ENCODE peak calls at places on chromosomes 3 and 15, in nine cellular contexts. Z is astrocyte, C is left ventricle myocardium inferior, H is B cell, X is cardiac muscle cell, J is esophagus muscularis mucosa, I is endothelial cell, E is A549, B is mesothelial cell of epicardium. P is an unnamed sample.

GRCh38 chr3:45472795-45473194 is 84.4 kb downstream of the LARS2 start:
- DNase-seq in Z (no peak), C (no peak), H (no peak), X (no peak), J (no peak), I (no peak), E (no peak), B (no peak), P (no peak)

GRCh38 chr3:182284793-182285192 is 508.5 kb upstream of the ATP11B start:
- DNase-seq in Z (no peak), C (no peak), H (no peak), X (no peak), J (no peak), I (no peak), E (no peak), B (no peak), P (no peak)

GRCh38 chr3:185865277-185865676 is 40.4 kb upstream of the IGF2BP2 start:
- DNase-seq in Z (no peak), C (no peak), H (no peak), X (no peak), J (no peak), I (no peak), E (no peak), B (no peak), P (no peak)

GRCh38 chr3:140035856-140036255 is 100.9 kb downstream of the CLSTN2 start:
- DNase-seq in Z (no peak), C (no peak), H (no peak), X (no peak), J (no peak), I (no peak), E (no peak), B (no peak), P (no peak)

GRCh38 chr3:377158-377561 is 180.6 kb downstream of the CHL1 start:
- DNase-seq in Z (peak; percentile 41), C (no peak), H (peak; percentile 12), X (peak; percentile 19), J (no peak), I (no peak), E (peak; percentile 4), B (no peak), P (no peak)

GRCh38 chr15:66882251-66883020 is 180.4 kb downstream of the SMAD6 start:
- DNase-seq in Z (peak; percentile 65), C (no peak), H (no peak), X (no peak), J (peak; percentile 90), I (no peak), E (peak; percentile 36), B (peak; percentile 33), P (no peak)

GRCh38 chr3:140541975-140542653 is 135.8 kb upstream of the TRIM42 start:
- DNase-seq in Z (no peak), C (no peak), H (no peak), X (no peak), J (peak; percentile 5), I (no peak), E (no peak), B (no peak), P (no peak)

GRCh38 chr3:114126461-114126860 is 52.4 kb downstream of the DRD3 start:
- DNase-seq in Z (no peak), C (no peak), H (no peak), X (no peak), J (no peak), I (no peak), E (no peak), B (no peak), P (no peak)

GRCh38 chr3:38454884-38455638 is 1.4 kb downstream of the ACVR2B start:
- DNase-seq in Z (no peak), C (peak; percentile 80), H (peak; percentile 57), X (peak; percentile 89), J (no peak), I (peak; percentile 68), E (peak; percentile 82), B (peak; percentile 76), P (no peak)

GRCh38 chr15:95417761-95418160 is 912.7 kb upstream of the NR2F2 start:
- DNase-seq in Z (no peak), C (no peak), H (no peak), X (no peak), J (no peak), I (no peak), E (no peak), B (no peak), P (no peak)

GRCh38 chr3:49609815-49610214 is 55.5 kb downstream of the BSN start:
- DNase-seq in Z (no peak), C (peak; percentile 29), H (no peak), X (no peak), J (no peak), I (no peak), E (no peak), B (no peak), P (no peak)

GRCh38 chr3:14641346-14641745 is 10.2 kb upstream of the CCDC174 start:
- DNase-seq in Z (no peak), C (no peak), H (no peak), X (no peak), J (no peak), I (no peak), E (no peak), B (no peak), P (no peak)

GRCh38 chr15:101371519-101371918 is 76.5 kb upstream of the SNRPA1 start:
- DNase-seq in Z (no peak), C (no peak), H (no peak), X (no peak), J (no peak), I (no peak), E (no peak), B (no peak), P (no peak)

GRCh38 chr3:143718463-143718862 is 129.8 kb downstream of the SLC9A9 start:
- DNase-seq in Z (no peak), C (no peak), H (no peak), X (no peak), J (no peak), I (no peak), E (no peak), B (no peak), P (no peak)

DNA sequence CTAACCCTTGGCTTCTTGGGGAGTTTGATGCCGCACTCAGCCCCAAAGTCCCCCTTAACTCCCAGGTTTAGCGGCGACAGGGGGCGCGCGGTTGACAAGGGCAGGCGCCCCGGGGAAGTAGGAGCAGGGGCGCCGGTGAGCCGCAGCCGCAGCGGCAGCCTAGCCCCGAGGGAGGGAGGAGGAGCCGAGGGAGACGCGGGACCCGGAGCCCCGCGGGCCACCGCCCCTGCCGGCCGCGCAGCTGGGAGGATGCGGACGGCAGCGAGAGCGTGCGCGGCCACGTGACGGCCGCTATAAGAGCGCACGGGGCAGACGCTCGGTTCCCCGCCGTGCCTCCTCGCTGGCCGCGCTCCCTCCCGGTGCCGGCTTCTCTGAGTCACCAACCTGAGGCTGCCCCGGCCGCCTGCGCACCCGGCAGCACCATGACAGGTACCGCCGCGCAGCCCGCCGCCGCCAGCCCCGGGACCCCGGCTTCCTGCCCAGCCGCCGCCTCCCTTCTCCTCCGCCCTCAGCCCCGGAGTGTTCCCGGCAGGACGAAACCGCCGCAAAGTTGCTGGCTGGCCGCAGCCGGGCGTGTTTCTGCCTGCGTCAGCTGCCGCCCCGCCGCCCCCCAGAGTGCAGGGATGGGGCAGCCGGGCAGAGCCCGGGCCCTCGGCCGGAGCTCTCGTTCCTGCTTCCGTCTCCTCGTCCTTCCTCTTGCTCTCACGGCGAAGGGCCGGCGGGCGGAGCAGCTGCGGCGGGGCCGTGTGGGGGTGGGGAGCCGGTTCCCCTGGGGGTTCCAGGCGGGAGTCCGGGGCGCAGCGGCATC is at the start of gene GYG1:
- DNase-seq in Z (peak; percentile 68), C (peak; percentile 85), H (peak; percentile 92), X (peak; percentile 81), J (peak; percentile 93), I (peak; percentile 69), E (peak; percentile 82), B (peak; percentile 75), P (peak; percentile 71)
- TF ChIP-seq CTCF in Z (peak; percentile 16), C (peak; percentile 49), H (peak; percentile 18), X (peak; percentile 28), J (peak; percentile 36), I (no peak), E (peak; percentile 52), B (no peak), P (no peak)

GRCh38 chr3:37227870-37228549 is 53.6 kb upstream of the LRRFIP2 start:
- DNase-seq in Z (no peak), C (no peak), H (no peak), X (no peak), J (no peak), I (no peak), E (no peak), B (no peak), P (no peak)
- TF ChIP-seq CTCF in Z (no peak), C (no peak), H (no peak), X (no peak), J (no peak), I (no peak), E (no peak), B (no peak), P (no peak)

DNA sequence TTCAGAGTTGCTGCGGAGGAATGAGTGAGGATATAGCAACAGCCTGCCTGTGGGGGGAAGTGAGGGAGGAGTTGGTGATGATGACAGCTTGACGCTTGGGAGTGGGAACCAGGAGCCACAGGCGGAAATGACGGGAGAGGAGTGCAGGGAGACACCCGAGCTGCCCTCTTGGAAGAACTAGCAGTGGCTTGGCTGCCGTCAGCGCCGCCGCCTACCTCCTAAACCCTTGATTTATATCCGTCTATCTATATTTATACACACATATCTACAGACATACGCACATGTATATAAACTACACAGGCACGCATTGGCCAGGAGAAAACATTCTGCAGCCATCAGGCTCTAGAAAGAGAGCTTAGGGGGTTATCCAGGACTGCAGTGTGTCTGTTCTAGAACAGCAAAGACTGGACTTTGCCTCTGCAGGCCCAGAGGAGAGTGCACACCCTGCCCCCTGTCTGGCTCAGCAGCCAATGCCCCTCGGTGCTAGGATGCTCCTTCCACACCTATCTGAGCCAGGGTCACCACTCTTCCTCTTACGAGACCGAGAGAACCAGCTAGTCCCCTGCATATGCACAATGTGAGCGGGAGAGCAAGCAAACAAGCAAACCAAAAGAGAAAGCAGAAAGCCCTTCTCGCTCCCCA is 45.3 kb upstream of the MAGEF1 start:
- DNase-seq in Z (peak; percentile 66), C (peak; percentile 55), H (no peak), X (peak; percentile 64), J (no peak), I (no peak), E (no peak), B (no peak), P (no peak)
- TF ChIP-seq CTCF in Z (no peak), C (no peak), H (no peak), X (no peak), J (no peak), I (no peak), E (no peak), B (no peak), P (no peak)

GRCh38 chr15:24766511-24767133 is 91.0 kb downstream of the NPAP1 start:
- DNase-seq in Z (no peak), C (no peak), H (no peak), X (no peak), J (no peak), I (no peak), E (no peak), B (no peak), P (no peak)

GRCh38 chr15:24764375-24765171 is 89.0 kb downstream of the NPAP1 start:
- DNase-seq in Z (no peak), C (no peak), H (no peak), X (no peak), J (no peak), I (no peak), E (no peak), B (no peak), P (no peak)

GRCh38 chr15:24763891-24764290 is 88.3 kb downstream of the NPAP1 start:
- DNase-seq in Z (no peak), C (no peak), H (no peak), X (no peak), J (no peak), I (no peak), E (no peak), B (no peak), P (no peak)

GRCh38 chr15:24760066-24760465 is 84.5 kb downstream of the NPAP1 start:
- DNase-seq in Z (no peak), C (no peak), H (no peak), X (no peak), J (no peak), I (no peak), E (no peak), B (no peak), P (no peak)

GRCh38 chr15:24761704-24762302 is 86.2 kb downstream of the NPAP1 start:
- DNase-seq in Z (peak; percentile 1), C (no peak), H (no peak), X (no peak), J (no peak), I (no peak), E (no peak), B (no peak), P (no peak)
- TF ChIP-seq CTCF in Z (peak; percentile 39), C (peak; percentile 61), H (no peak), X (peak; percentile 34), J (peak; percentile 35), I (peak; percentile 34), E (no peak), B (peak; percentile 38), P (peak; percentile 15)

P was measured in CD14-positive monocyte.